ENCODE peak calls at places on chromosome 3, in nine cellular contexts. K, J, I, Q, U, G, E, A and F are unnamed samples.

GRCh38 chr3:138188013-138188352 is 882 bp downstream of the ARMC8 start:
- DNase-seq in K (no peak), J (no peak), I (no peak), Q (no peak), U (peak), G (no peak), E (no peak), A (no peak), F (no peak)

GRCh38 chr3:51705276-51706020 is 1.4 kb upstream of the GRM2 start:
- DNase-seq in K (no peak), J (no peak), I (peak), Q (no peak), U (no peak), G (no peak), E (peak), A (no peak), F (no peak)

GRCh38 chr3:188166471-188166870 is 12.5 kb downstream of the LPP start:
- DNase-seq in K (no peak), J (no peak), I (no peak), Q (no peak), U (no peak), G (no peak), E (no peak), A (no peak), F (no peak)

GRCh38 chr3:152937234-152937633 is 102.3 kb downstream of the P2RY1 start:
- DNase-seq in K (no peak), J (no peak), I (no peak), Q (no peak), U (no peak), G (no peak), E (no peak), A (no peak), F (no peak)

GRCh38 chr3:36981006-36981405 is 11.9 kb downstream of the EPM2AIP1 start:
- DNase-seq in K (no peak), J (no peak), I (no peak), Q (no peak), U (no peak), G (no peak), E (no peak), A (no peak), F (no peak)

GRCh38 chr3:72947715-72948507 is 48.7 kb upstream of the PPP4R2 start:
- DNase-seq in K (no peak), J (no peak), I (no peak), Q (no peak), U (no peak), G (no peak), E (no peak), A (no peak), F (no peak)

GRCh38 chr3:130658666-130659065 is 88.0 kb downstream of the PIK3R4 start:
- DNase-seq in K (no peak), J (no peak), I (no peak), Q (no peak), U (no peak), G (peak), E (no peak), A (no peak), F (no peak)

GRCh38 chr3:24181256-24181655 is 236.2 kb downstream of the NR1D2 start:
- DNase-seq in K (no peak), J (no peak), I (no peak), Q (no peak), U (no peak), G (no peak), E (no peak), A (no peak), F (no peak)

GRCh38 chr3:113685124-113685523 is 11.3 kb downstream of the USF3 start:
- DNase-seq in K (no peak), J (no peak), I (no peak), Q (no peak), U (no peak), G (no peak), E (no peak), A (no peak), F (no peak)

GRCh38 chr3:56754753-56755365 is 46.9 kb downstream of the ARHGEF3 start:
- DNase-seq in K (no peak), J (no peak), I (peak), Q (no peak), U (no peak), G (no peak), E (peak), A (peak), F (no peak)

GRCh38 chr3:175695251-175695650 is 836.1 kb downstream of the NAALADL2 start:
- DNase-seq in K (no peak), J (no peak), I (no peak), Q (no peak), U (no peak), G (no peak), E (no peak), A (no peak), F (no peak)